ENCODE peak calls at places on chromosomes 5 and 9, in six cellular contexts. L is IMR-90, T is right atrium auricular region, U is HCT116, J is heart right ventricle, K is astrocyte. Y is an unnamed sample. For H3K4me1, H3K9me3 and H3K27me3, the result is how much of the 10 kb centered on the place peaks cover.

GRCh38 chr5:36763454-36763853 is 113.1 kb upstream of the NIPBL start:
- DNase-seq in U (no peak), T (no peak), J (no peak), K (no peak), L (no peak), Y (no peak)

GRCh38 chr9:123216387-123216786 is 52.0 kb downstream of the STRBP start:
- DNase-seq in U (no peak), L (no peak), J (no peak), K (peak), T (no peak), Y (no peak)

GRCh38 chr5:172731286-172732073 is 39.5 kb downstream of the DUSP1 start:
- DNase-seq in T (no peak), L (no peak), U (peak), K (peak), J (no peak), Y (no peak)

GRCh38 chr9:136602193-136602885 is 56.5 kb upstream of the NOTCH1 start:
- DNase-seq in T (no peak), U (no peak), L (no peak), J (no peak), K (no peak), Y (peak)

GRCh38 chr9:121484659-121485446 is 14.8 kb downstream of the GGTA1 start:
- DNase-seq in J (no peak), T (no peak), K (no peak), L (no peak), U (no peak), Y (peak)

GRCh38 chr9:38003946-38004808 is 64.8 kb downstream of the SHB start:
- DNase-seq in J (no peak), K (no peak), U (no peak), L (no peak), T (no peak), Y (peak)

GRCh38 chr9:70868044-70868443 is 253.4 kb downstream of the TRPM3 start:
- DNase-seq in K (no peak), J (no peak), L (no peak), U (no peak), T (no peak), Y (no peak)

GRCh38 chr9:18629136-18629535 is 155.2 kb downstream of the ADAMTSL1 start:
- DNase-seq in K (peak), T (no peak), L (no peak), J (no peak), U (no peak), Y (no peak)

GRCh38 chr9:4464911-4465513 is 25.3 kb upstream of the SLC1A1 start:
- DNase-seq in L (no peak), J (no peak), K (no peak), U (no peak), T (no peak), Y (no peak)

GRCh38 chr9:87280421-87280820 is 217.2 kb upstream of the DAPK1 start:
- DNase-seq in T (no peak), K (peak), U (no peak), J (no peak), L (peak), Y (no peak)

GRCh38 chr9:126050605-126050990 is 276.0 kb upstream of the MVB12B start:
- DNase-seq in J (no peak), U (no peak), T (no peak), K (no peak), L (no peak), Y (no peak)

GRCh38 chr9:118108971-118109370 is 404.8 kb downstream of the TLR4 start:
- DNase-seq in T (no peak), J (no peak), U (no peak), K (peak), L (no peak), Y (no peak)

GRCh38 chr5:35405938-35406337 is 175.7 kb upstream of the PRLR start:
- DNase-seq in U (no peak), J (no peak), K (no peak), L (no peak), T (no peak), Y (no peak)

GRCh38 chr5:81371354-81371876 is 22.5 kb downstream of the ACOT12 start:
- DNase-seq in T (no peak), U (no peak), J (no peak), K (no peak), L (no peak), Y (no peak)

GRCh38 chr5:35136386-35136785 is 88.6 kb upstream of the AGXT2 start:
- DNase-seq in K (peak), T (no peak), U (no peak), J (no peak), L (peak), Y (no peak)

GRCh38 chr9:113579270-113580040 is 115.9 kb downstream of the RGS3 start:
- DNase-seq in J (no peak), L (peak), T (peak), K (no peak), U (no peak), Y (peak)

GRCh38 chr9:15136646-15137045 is 170.4 kb downstream of the TTC39B start:
- DNase-seq in L (no peak), T (no peak), U (peak), K (no peak), J (no peak), Y (no peak)

GRCh38 chr5:32443145-32443540 is 1.4 kb downstream of the ZFR start:
- DNase-seq in U (no peak), L (peak), J (no peak), K (peak), T (no peak), Y (no peak)

GRCh38 chr5:116394186-116394867 is 180.3 kb downstream of the SEMA6A start:
- DNase-seq in L (peak), J (no peak), K (no peak), U (no peak), T (no peak), Y (no peak)

GRCh38 chr9:2603621-2604020 is 18.0 kb upstream of the VLDLR start:
- DNase-seq in K (no peak), U (no peak), T (no peak), J (no peak), L (peak), Y (no peak)

GRCh38 chr9:94692601-94693000 is 33.9 kb upstream of the AOPEP start:
- DNase-seq in T (no peak), L (no peak), U (no peak), J (no peak), K (no peak), Y (no peak)

GRCh38 chr5:135153661-135154060 is 119.6 kb upstream of the PITX1 start:
- DNase-seq in K (no peak), U (no peak), L (no peak), J (no peak), T (no peak), Y (no peak)

GRCh38 chr9:23821400-23822181 is 4.4 kb downstream of the ELAVL2 start:
- DNase-seq in L (no peak), J (no peak), U (no peak), T (no peak), K (no peak), Y (peak)

GRCh38 chr9:105385372-105385985 is 62.4 kb upstream of the FSD1L start:
- DNase-seq in K (peak), L (no peak), U (no peak), T (no peak), J (peak), Y (no peak)

GRCh38 chr5:140148508-140148907 is 22.8 kb downstream of the IGIP start:
- DNase-seq in U (peak), J (no peak), L (no peak), K (no peak), T (peak), Y (no peak)

GRCh38 chr9:79809477-79809876 is 237.7 kb downstream of the TLE4 start:
- DNase-seq in U (no peak), K (no peak), J (no peak), L (peak), T (no peak), Y (no peak)

GRCh38 chr5:57940879-57941278 is 458.3 kb upstream of the ACTBL2 start:
- DNase-seq in T (no peak), J (no peak), L (no peak), U (no peak), K (no peak), Y (no peak)

GRCh38 chr9:76905984-76906861 is at the start of gene PRUNE2:
- DNase-seq in J (peak), T (peak), L (peak), K (peak), U (no peak), Y (peak)

GRCh38 chr5:39547548-39548154 is 122.9 kb upstream of the DAB2 start:
- DNase-seq in J (peak), L (peak), K (peak), U (peak), T (no peak), Y (peak)

GRCh38 chr5:63032343-63032742 is 453.7 kb downstream of the LRRC70 start:
- DNase-seq in K (no peak), T (no peak), L (no peak), U (no peak), J (no peak), Y (no peak)

GRCh38 chr9:108182950-108183381 is 672.8 kb downstream of the ACTL7B start:
- DNase-seq in U (no peak), K (peak), T (peak), J (no peak), L (peak), Y (no peak)

GRCh38 chr5:155773680-155774079 is 553.3 kb upstream of the SGCD start:
- DNase-seq in J (no peak), T (no peak), U (no peak), L (no peak), K (no peak), Y (no peak)

GRCh38 chr5:148905541-148905940 is 79.1 kb downstream of the ADRB2 start:
- DNase-seq in L (no peak), K (no peak), U (no peak), J (no peak), T (no peak), Y (no peak)

GRCh38 chr5:14270212-14270702 is 127.1 kb downstream of the TRIO start:
- DNase-seq in K (peak), L (peak), U (peak), J (peak), T (peak), Y (peak)

GRCh38 chr9:135714242-135715055 is 12.5 kb downstream of the KCNT1 start:
- DNase-seq in K (no peak), T (no peak), U (no peak), L (no peak), J (no peak), Y (no peak)

GRCh38 chr9:113892861-113893491 is 16.9 kb downstream of the ZNF618 start:
- DNase-seq in L (peak), T (peak), U (no peak), J (no peak), K (no peak), Y (no peak)

GRCh38 chr9:126125577-126125976 is 201.1 kb upstream of the MVB12B start:
- DNase-seq in L (no peak), U (no peak), K (no peak), T (peak), J (no peak), Y (no peak)

GRCh38 chr9:84054341-84055010 is 73.9 kb downstream of the RMI1 start:
- DNase-seq in J (no peak), L (no peak), K (no peak), U (no peak), T (no peak), Y (no peak)

GRCh38 chr5:133746834-133747233 is 134.5 kb upstream of the FSTL4 start:
- DNase-seq in U (peak), T (no peak), L (no peak), J (no peak), K (no peak), Y (no peak)

GRCh38 chr9:131274674-131275331 is 1.5 kb downstream of the FAM78A start:
- DNase-seq in K (no peak), L (no peak), T (no peak), U (no peak), J (peak), Y (peak)

GRCh38 chr9:131276891-131277672 is 772 bp upstream of the FAM78A start:
- DNase-seq in J (no peak), L (no peak), U (no peak), K (no peak), T (no peak), Y (peak)

GRCh38 chr9:131276107-131276888 is at the start of gene FAM78A:
- DNase-seq in U (no peak), L (no peak), J (no peak), T (no peak), K (no peak), Y (peak)

GRCh38 chr9:131273791-131274673 is 2.3 kb downstream of the FAM78A start:
- DNase-seq in T (no peak), L (no peak), J (no peak), U (no peak), K (no peak), Y (peak)

GRCh38 chr9:131275332-131276106 is 791 bp downstream of the FAM78A start:
- DNase-seq in J (peak), K (no peak), L (no peak), U (no peak), T (no peak), Y (peak)
- H3K4me1 ChIP-seq in J (half or more), K (under half), L (under half), U (under half), T (under half), Y (under half)

GRCh38 chr5:8750100-8750499 is 795.8 kb downstream of the SEMA5A start:
- DNase-seq in J (no peak), T (no peak), K (peak), U (no peak), L (peak), Y (no peak)
- H3K9me3 ChIP-seq in J (under half), T (under half), K (under half), U (under half), L (under half), Y (under half)

DNA sequence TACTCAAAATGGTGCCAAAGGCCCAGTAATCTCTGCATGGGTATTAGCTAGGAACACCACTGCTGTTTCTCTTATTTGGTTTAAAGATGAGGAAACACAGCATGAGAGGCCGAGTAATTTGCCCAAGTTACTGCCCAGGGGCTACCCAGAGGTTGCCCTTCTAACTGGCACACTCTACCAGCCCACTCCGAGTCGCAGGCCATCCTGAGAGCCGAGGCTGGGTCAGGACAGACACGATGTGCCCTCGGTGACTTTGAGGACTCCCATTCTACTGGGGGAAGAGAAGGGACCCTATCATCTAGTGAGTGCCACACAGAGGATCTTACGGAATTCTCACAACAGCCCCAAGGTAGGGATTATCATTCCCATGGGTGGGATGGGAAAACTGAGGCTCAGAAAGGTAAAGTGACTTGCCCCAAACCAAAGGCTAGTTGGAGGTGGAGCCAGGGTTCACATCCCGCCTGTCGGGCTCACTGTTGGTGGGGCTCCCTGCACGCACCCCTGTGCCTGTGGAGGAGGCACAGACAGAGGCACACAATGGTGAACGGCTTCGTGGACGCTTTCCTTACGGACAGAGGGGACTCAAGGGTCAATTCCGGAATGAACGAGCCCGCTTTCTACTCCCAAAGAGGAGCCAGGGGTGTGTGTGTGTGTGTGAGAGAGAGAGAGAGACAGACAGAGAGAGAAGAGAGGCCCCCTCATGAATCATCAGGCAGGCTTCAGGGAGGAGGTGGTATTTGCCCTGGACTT is 225.0 kb downstream of the MELK start:
- DNase-seq in U (no peak), K (no peak), J (no peak), T (no peak), L (no peak), Y (no peak)
- H3K27me3 ChIP-seq in U (under half), K (under half), J (under half), T (under half), L (under half), Y (under half)

DNA sequence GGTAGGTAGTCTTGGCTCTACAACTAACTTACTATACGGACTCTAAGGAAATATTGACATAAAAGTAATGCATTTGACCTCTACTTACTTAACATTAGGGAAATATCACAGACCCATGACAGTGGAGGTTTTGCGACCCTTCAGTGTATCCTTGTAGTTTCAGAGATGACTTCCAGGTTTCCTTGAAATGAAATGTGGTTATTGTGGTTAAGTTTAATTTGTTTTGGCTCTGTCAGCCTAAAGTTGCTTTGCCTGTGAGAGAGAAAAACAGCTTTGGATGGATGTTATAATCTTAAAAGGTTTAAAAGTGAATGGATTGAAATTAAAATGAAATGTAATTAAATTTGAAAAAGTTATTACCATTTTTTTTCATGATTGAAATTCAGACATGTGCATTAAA is 42.9 kb downstream of the LRRTM2 start:
- DNase-seq in J (no peak), T (no peak), K (peak), U (no peak), L (no peak), Y (no peak)
- H3K4me1 ChIP-seq in J (under half), T (under half), K (under half), U (under half), L (under half), Y (under half)

GRCh38 chr5:158194561-158194961 is 335.6 kb upstream of the CLINT1 start:
- DNase-seq in T (no peak), J (peak), L (no peak), U (no peak), K (no peak), Y (no peak)
- H3K9me3 ChIP-seq in T (under half), J (under half), L (under half), U (under half), K (under half), Y (under half)

DNA sequence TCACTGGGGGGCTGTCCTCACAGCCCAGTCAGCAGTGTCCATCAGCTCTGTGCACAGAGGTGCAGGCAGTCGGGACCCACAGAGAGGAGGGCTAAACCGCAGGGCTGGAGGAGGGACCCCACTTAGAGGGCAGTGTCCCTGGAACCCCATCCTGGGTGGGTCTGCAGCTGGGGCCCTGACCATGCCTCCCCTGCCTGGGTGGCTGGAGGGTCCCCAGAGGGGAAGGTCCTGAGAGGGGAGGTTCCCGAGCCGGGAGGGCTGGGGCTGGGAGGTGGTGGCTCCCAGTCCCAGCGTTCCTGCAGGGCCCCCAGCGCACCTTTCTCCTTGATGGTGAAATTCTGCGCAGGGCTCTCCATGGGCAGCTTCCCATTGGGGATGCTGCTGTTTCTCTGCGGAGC is 32.7 kb downstream of the EXOC3 start:
- DNase-seq in L (no peak), U (no peak), T (no peak), J (no peak), K (no peak), Y (peak)
- H3K27me3 ChIP-seq in L (under half), U (under half), T (under half), J (half or more), K (under half), Y (under half)

DNA sequence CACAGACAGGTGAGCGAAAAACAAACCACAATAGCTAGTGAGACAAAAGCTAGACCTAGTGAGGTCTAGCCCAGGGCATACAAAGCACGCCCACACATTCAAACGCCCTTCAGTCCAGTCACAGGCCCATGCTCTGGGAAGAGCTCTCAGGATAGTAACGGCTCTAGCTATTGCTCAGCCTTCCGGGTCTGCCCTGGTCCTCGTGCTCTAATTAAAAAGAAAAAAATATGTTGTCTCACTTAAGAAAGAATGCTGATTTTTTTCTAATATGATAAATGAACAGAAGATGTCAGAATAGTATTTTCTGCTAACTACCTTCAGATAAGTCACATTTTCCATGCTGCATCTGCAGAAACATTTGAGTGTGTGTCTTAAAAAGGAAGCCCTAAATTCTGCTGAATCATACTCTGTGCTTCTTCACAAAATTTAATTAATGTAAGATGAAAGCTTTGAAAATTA is 94.5 kb downstream of the PLPP1 start:
- DNase-seq in T (no peak), K (peak), J (no peak), U (no peak), L (peak), Y (no peak)
- H3K4me1 ChIP-seq in T (under half), K (under half), J (half or more), U (under half), L (under half), Y (under half)

GRCh38 chr9:133878402-133878801 is 113.7 kb downstream of the VAV2 start:
- DNase-seq in L (no peak), U (no peak), K (no peak), T (no peak), J (no peak), Y (no peak)
- H3K9me3 ChIP-seq in L (under half), U (under half), K (under half), T (under half), J (under half), Y (under half)

Y was measured in right cardiac atrium.